ENCODE peak calls at places on chromosomes 11 and 22, in ten cellular contexts. D is LNCaP clone FGC; E is lung microvascular endothelial cell; L is NCI-H187 treated with DMSO at 0.1 percent for 48 hours; R is prostate gland; V is neural progenitor cell; Q is CD8-positive, alpha-beta memory T cell; A is EL; N is T-cell; G is ureter. Y is an unnamed sample.

GRCh38 chr11:13287681-13288080 is 10.1 kb downstream of the BMAL1 start:
- DNase-seq in E (no peak), N (no peak), G (no peak), A (peak), L (no peak), D (no peak), V (no peak), R (no peak), Q (no peak), Y (no peak)

GRCh38 chr11:75924966-75925784 is 110.2 kb downstream of the UVRAG start:
- DNase-seq in Q (no peak), A (peak), G (no peak), N (no peak), R (peak), E (peak), L (no peak), V (peak), D (peak), Y (no peak)

GRCh38 chr11:44380009-44380313 is 70.0 kb upstream of the ALX4 start:
- DNase-seq in E (no peak), R (no peak), N (no peak), Q (no peak), D (no peak), G (no peak), L (no peak), A (no peak), V (no peak), Y (peak)

GRCh38 chr11:93330446-93330984 is at the start of gene DEUP1:
- DNase-seq in Q (no peak), A (peak), E (no peak), N (no peak), G (no peak), D (no peak), L (no peak), R (peak), V (peak), Y (peak)

GRCh38 chr22:38831166-38831945 is 12.5 kb downstream of the NPTXR start:
- DNase-seq in V (no peak), A (peak), G (no peak), N (no peak), Q (no peak), E (no peak), D (no peak), R (no peak), L (no peak), Y (no peak)

GRCh38 chr11:131295986-131296385 is 74.4 kb upstream of the NTM start:
- DNase-seq in N (no peak), Q (no peak), A (no peak), L (no peak), D (no peak), V (no peak), R (no peak), E (no peak), G (no peak), Y (no peak)

GRCh38 chr22:49530671-49531532 is 296.8 kb downstream of the BRD1 start:
- DNase-seq in R (no peak), G (no peak), E (no peak), A (no peak), L (no peak), V (no peak), Q (no peak), N (no peak), D (no peak), Y (no peak)

GRCh38 chr11:20551096-20551495 is 48.3 kb upstream of the SLC6A5 start:
- DNase-seq in G (no peak), L (no peak), E (no peak), R (no peak), V (no peak), N (no peak), D (no peak), Q (no peak), A (no peak), Y (no peak)

GRCh38 chr11:74417379-74417804 is 19.2 kb upstream of the PGM2L1 start:
- DNase-seq in E (no peak), G (no peak), V (no peak), A (peak), N (no peak), D (peak), Q (no peak), R (peak), L (no peak), Y (no peak)

GRCh38 chr11:117170210-117170609 is 8.3 kb upstream of the SIDT2 start:
- DNase-seq in L (no peak), G (no peak), R (no peak), E (no peak), Q (no peak), V (no peak), N (no peak), A (no peak), D (no peak), Y (no peak)

GRCh38 chr22:22948651-22949611 is 61.3 kb downstream of the IGLL5 start:
- DNase-seq in D (no peak), Q (no peak), L (no peak), E (no peak), V (no peak), G (no peak), R (no peak), A (peak), N (no peak), Y (no peak)

GRCh38 chr11:121152764-121153163 is 51.7 kb downstream of the TECTA start:
- DNase-seq in Q (no peak), E (no peak), R (peak), A (no peak), N (no peak), G (no peak), D (no peak), L (peak), V (no peak), Y (no peak)

GRCh38 chr11:71555508-71555907 is 7.3 kb downstream of the KRTAP5-9 start:
- DNase-seq in N (no peak), E (no peak), V (no peak), Q (no peak), A (no peak), D (no peak), G (no peak), L (no peak), R (no peak), Y (no peak)

GRCh38 chr11:74506823-74507222 is 13.3 kb upstream of the LIPT2 start:
- DNase-seq in R (no peak), Q (no peak), N (no peak), G (no peak), L (no peak), D (no peak), E (peak), V (no peak), A (no peak), Y (no peak)

GRCh38 chr22:49704345-49705215 is 123.1 kb downstream of the BRD1 start:
- DNase-seq in G (no peak), L (no peak), A (no peak), V (no peak), Q (no peak), E (no peak), R (no peak), D (no peak), N (no peak), Y (no peak)

GRCh38 chr22:40249286-40249685 is 71.6 kb downstream of the TNRC6B start:
- DNase-seq in E (no peak), N (no peak), A (no peak), G (no peak), V (no peak), L (no peak), D (no peak), R (no peak), Q (no peak), Y (no peak)